ENCODE peak calls at places on chromosomes 1 and 21, in six cellular contexts. One of them, this sample, is unnamed.

GRCh38 chr1:50970508-50970885 is 452 bp downstream of the CDKN2C start:
- DNase-seq in right lobe of liver: no peak
- DNase-seq in astrocyte: no peak
- DNase-seq in BJ: no peak
- DNase-seq in ovary: no peak
- DNase-seq in left lung: no peak
- DNase-seq in this sample: no peak

GRCh38 chr1:229572286-229572685 is 13.8 kb upstream of the ABCB10 start:
- DNase-seq in astrocyte: no peak
- DNase-seq in BJ: no peak
- DNase-seq in ovary: no peak
- DNase-seq in left lung: no peak
- DNase-seq in right lobe of liver: no peak
- DNase-seq in this sample: no peak

GRCh38 chr1:47688631-47689296 is 250.9 kb downstream of the FOXD2 start:
- DNase-seq in ovary: no peak
- DNase-seq in BJ: no peak
- DNase-seq in right lobe of liver: peak
- DNase-seq in left lung: no peak
- DNase-seq in astrocyte: no peak
- DNase-seq in this sample: no peak

GRCh38 chr1:26556041-26556440 is 26.5 kb downstream of the RPS6KA1 start:
- DNase-seq in right lobe of liver: peak
- DNase-seq in left lung: no peak
- DNase-seq in astrocyte: no peak
- DNase-seq in ovary: no peak
- DNase-seq in BJ: no peak
- DNase-seq in this sample: no peak

GRCh38 chr1:189774721-189775287 is 702.9 kb downstream of the BRINP3 start:
- DNase-seq in BJ: no peak
- DNase-seq in astrocyte: no peak
- DNase-seq in right lobe of liver: no peak
- DNase-seq in left lung: no peak
- DNase-seq in ovary: no peak
- DNase-seq in this sample: no peak

GRCh38 chr1:180527270-180527669 is 24.9 kb upstream of the ACBD6 start:
- DNase-seq in left lung: no peak
- DNase-seq in ovary: no peak
- DNase-seq in astrocyte: peak
- DNase-seq in right lobe of liver: no peak
- DNase-seq in BJ: no peak
- DNase-seq in this sample: peak

GRCh38 chr1:93880731-93881130 is 1.7 kb upstream of the DNTTIP2 start:
- DNase-seq in ovary: no peak
- DNase-seq in astrocyte: peak
- DNase-seq in BJ: no peak
- DNase-seq in right lobe of liver: no peak
- DNase-seq in left lung: no peak
- DNase-seq in this sample: no peak

GRCh38 chr21:37551406-37552355 is 185.1 kb downstream of the DYRK1A start:
- DNase-seq in left lung: peak
- DNase-seq in astrocyte: no peak
- DNase-seq in ovary: peak
- DNase-seq in right lobe of liver: peak
- DNase-seq in BJ: no peak
- DNase-seq in this sample: peak

GRCh38 chr1:93878501-93878888 is 511 bp downstream of the DNTTIP2 start:
- DNase-seq in right lobe of liver: peak
- DNase-seq in left lung: peak
- DNase-seq in ovary: peak
- DNase-seq in BJ: no peak
- DNase-seq in astrocyte: peak
- DNase-seq in this sample: peak

GRCh38 chr21:34274001-34274400 is 89.8 kb upstream of the KCNE2 start:
- DNase-seq in BJ: no peak
- DNase-seq in right lobe of liver: no peak
- DNase-seq in left lung: no peak
- DNase-seq in ovary: no peak
- DNase-seq in astrocyte: peak
- DNase-seq in this sample: peak

GRCh38 chr1:202018476-202019234 is 8.3 kb downstream of the ELF3 start:
- DNase-seq in astrocyte: no peak
- DNase-seq in ovary: no peak
- DNase-seq in right lobe of liver: peak
- DNase-seq in BJ: no peak
- DNase-seq in left lung: peak
- DNase-seq in this sample: no peak

GRCh38 chr1:47276850-47277249 is 37.1 kb downstream of the STIL start:
- DNase-seq in BJ: no peak
- DNase-seq in astrocyte: no peak
- DNase-seq in right lobe of liver: no peak
- DNase-seq in ovary: no peak
- DNase-seq in left lung: no peak
- DNase-seq in this sample: no peak

GRCh38 chr1:186566140-186566850 is 105.4 kb upstream of the PDC start:
- DNase-seq in left lung: no peak
- DNase-seq in astrocyte: peak
- DNase-seq in ovary: no peak
- DNase-seq in BJ: no peak
- DNase-seq in right lobe of liver: no peak
- DNase-seq in this sample: peak

GRCh38 chr1:64828829-64829228 is 84.0 kb downstream of the RAVER2 start:
- DNase-seq in astrocyte: no peak
- DNase-seq in ovary: no peak
- DNase-seq in BJ: no peak
- DNase-seq in right lobe of liver: no peak
- DNase-seq in left lung: no peak
- DNase-seq in this sample: no peak

GRCh38 chr1:64823691-64824476 is 79.0 kb downstream of the RAVER2 start:
- DNase-seq in ovary: peak
- DNase-seq in left lung: no peak
- DNase-seq in astrocyte: peak
- DNase-seq in BJ: peak
- DNase-seq in right lobe of liver: peak
- DNase-seq in this sample: peak

GRCh38 chr1:64829411-64830033 is 84.6 kb downstream of the RAVER2 start:
- DNase-seq in left lung: no peak
- DNase-seq in right lobe of liver: no peak
- DNase-seq in BJ: no peak
- DNase-seq in ovary: no peak
- DNase-seq in astrocyte: no peak
- DNase-seq in this sample: no peak

GRCh38 chr1:64822621-64823020 is 77.7 kb downstream of the RAVER2 start:
- DNase-seq in ovary: no peak
- DNase-seq in BJ: peak
- DNase-seq in astrocyte: peak
- DNase-seq in right lobe of liver: no peak
- DNase-seq in left lung: no peak
- DNase-seq in this sample: peak

GRCh38 chr1:64826991-64827390 is 82.1 kb downstream of the RAVER2 start:
- DNase-seq in BJ: no peak
- DNase-seq in astrocyte: no peak
- DNase-seq in right lobe of liver: no peak
- DNase-seq in ovary: no peak
- DNase-seq in left lung: no peak
- DNase-seq in this sample: no peak
- H3K4me3 ChIP-seq in BJ: no peak
- H3K4me3 ChIP-seq in astrocyte: no peak
- H3K4me3 ChIP-seq in right lobe of liver: no peak
- H3K4me3 ChIP-seq in ovary: no peak
- H3K4me3 ChIP-seq in left lung: no peak
- H3K4me3 ChIP-seq in this sample: no peak

DNA sequence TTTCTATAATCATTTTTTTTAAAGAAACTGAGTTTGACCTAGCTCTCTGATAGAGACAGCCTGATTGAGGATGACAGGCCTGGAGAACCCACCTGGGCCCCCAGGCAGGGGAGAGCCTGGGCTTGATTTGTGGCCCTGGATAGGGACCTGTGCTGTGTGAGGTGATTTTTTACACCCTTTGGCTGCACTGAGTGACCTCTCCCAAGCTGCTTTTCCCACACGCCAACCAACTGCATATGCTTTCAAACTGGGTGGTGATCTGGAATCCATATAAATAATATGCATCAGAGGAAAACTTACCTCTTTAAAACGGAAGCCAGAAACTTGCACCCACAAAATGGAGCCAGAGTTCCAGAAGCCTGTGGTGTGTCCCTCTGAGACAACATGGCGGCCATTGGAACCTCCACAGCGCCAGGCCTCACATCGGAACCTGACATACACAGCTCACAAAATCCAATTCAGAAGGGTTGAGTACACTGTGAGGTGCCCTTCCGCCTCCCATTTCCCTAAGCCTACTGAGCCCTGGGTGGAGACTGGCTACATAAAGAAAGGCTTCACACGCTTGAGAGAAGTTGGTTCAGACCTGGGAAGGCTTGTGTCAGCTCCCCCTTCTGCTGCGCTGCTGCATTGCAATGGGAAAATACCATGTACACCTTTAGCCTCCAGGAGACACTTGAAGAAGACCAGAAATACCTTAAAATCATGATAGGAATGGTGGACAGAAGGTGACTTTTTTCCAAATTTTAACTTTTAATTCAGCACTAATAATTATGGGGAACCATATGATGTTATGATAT is 160.7 kb downstream of the HHIPL2 start:
- DNase-seq in right lobe of liver: no peak
- DNase-seq in astrocyte: no peak
- DNase-seq in BJ: no peak
- DNase-seq in ovary: no peak
- DNase-seq in left lung: no peak
- DNase-seq in this sample: no peak
- TF ChIP-seq CTCF in right lobe of liver: no peak
- TF ChIP-seq CTCF in astrocyte: peak
- TF ChIP-seq CTCF in BJ: no peak
- TF ChIP-seq CTCF in ovary: no peak
- TF ChIP-seq CTCF in left lung: no peak
- TF ChIP-seq CTCF in this sample: peak

GRCh38 chr1:235953801-235954200 is 87.1 kb upstream of the LYST start:
- DNase-seq in left lung: no peak
- DNase-seq in astrocyte: peak
- DNase-seq in ovary: no peak
- DNase-seq in BJ: peak
- DNase-seq in right lobe of liver: no peak
- DNase-seq in this sample: peak

GRCh38 chr1:235952950-235953615 is 86.4 kb upstream of the LYST start:
- DNase-seq in left lung: no peak
- DNase-seq in right lobe of liver: no peak
- DNase-seq in BJ: no peak
- DNase-seq in astrocyte: no peak
- DNase-seq in ovary: no peak
- DNase-seq in this sample: peak

GRCh38 chr1:235958021-235958420 is 91.3 kb upstream of the LYST start:
- DNase-seq in BJ: no peak
- DNase-seq in left lung: no peak
- DNase-seq in ovary: no peak
- DNase-seq in astrocyte: no peak
- DNase-seq in right lobe of liver: peak
- DNase-seq in this sample: no peak

GRCh38 chr1:235955777-235956176 is 89.1 kb upstream of the LYST start:
- DNase-seq in ovary: no peak
- DNase-seq in right lobe of liver: no peak
- DNase-seq in BJ: no peak
- DNase-seq in left lung: no peak
- DNase-seq in astrocyte: no peak
- DNase-seq in this sample: no peak

GRCh38 chr1:235954306-235955283 is 87.9 kb upstream of the LYST start:
- DNase-seq in BJ: no peak
- DNase-seq in left lung: peak
- DNase-seq in ovary: no peak
- DNase-seq in right lobe of liver: peak
- DNase-seq in astrocyte: no peak
- DNase-seq in this sample: no peak
- H3K4me3 ChIP-seq in BJ: no peak
- H3K4me3 ChIP-seq in left lung: no peak
- H3K4me3 ChIP-seq in ovary: no peak
- H3K4me3 ChIP-seq in right lobe of liver: no peak
- H3K4me3 ChIP-seq in astrocyte: no peak
- H3K4me3 ChIP-seq in this sample: no peak

GRCh38 chr1:27824411-27824810 is 6.2 kb upstream of the PPP1R8 start:
- DNase-seq in left lung: no peak
- DNase-seq in BJ: no peak
- DNase-seq in ovary: no peak
- DNase-seq in astrocyte: no peak
- DNase-seq in right lobe of liver: no peak
- DNase-seq in this sample: no peak

GRCh38 chr1:27823784-27824183 is 6.8 kb upstream of the PPP1R8 start:
- DNase-seq in right lobe of liver: no peak
- DNase-seq in astrocyte: no peak
- DNase-seq in left lung: no peak
- DNase-seq in BJ: no peak
- DNase-seq in ovary: no peak
- DNase-seq in this sample: no peak

GRCh38 chr1:27816921-27817630 is 13.5 kb upstream of the PPP1R8 start:
- DNase-seq in left lung: no peak
- DNase-seq in right lobe of liver: no peak
- DNase-seq in BJ: peak
- DNase-seq in ovary: no peak
- DNase-seq in astrocyte: peak
- DNase-seq in this sample: peak

GRCh38 chr1:27821761-27822315 is 8.7 kb upstream of the PPP1R8 start:
- DNase-seq in left lung: no peak
- DNase-seq in right lobe of liver: no peak
- DNase-seq in astrocyte: no peak
- DNase-seq in BJ: no peak
- DNase-seq in ovary: no peak
- DNase-seq in this sample: no peak
- TF ChIP-seq CTCF in left lung: no peak
- TF ChIP-seq CTCF in right lobe of liver: no peak
- TF ChIP-seq CTCF in astrocyte: no peak
- TF ChIP-seq CTCF in BJ: no peak
- TF ChIP-seq CTCF in ovary: no peak
- TF ChIP-seq CTCF in this sample: no peak

GRCh38 chr1:177171536-177172123 is 872 bp downstream of the BRINP2 start:
- DNase-seq in right lobe of liver: no peak
- DNase-seq in astrocyte: no peak
- DNase-seq in BJ: no peak
- DNase-seq in left lung: no peak
- DNase-seq in ovary: no peak
- DNase-seq in this sample: no peak
- H3K4me3 ChIP-seq in right lobe of liver: no peak
- H3K4me3 ChIP-seq in astrocyte: no peak
- H3K4me3 ChIP-seq in BJ: peak
- H3K4me3 ChIP-seq in left lung: no peak
- H3K4me3 ChIP-seq in ovary: no peak
- H3K4me3 ChIP-seq in this sample: no peak

GRCh38 chr1:63802109-63802508 is 28.3 kb downstream of the ROR1 start:
- DNase-seq in right lobe of liver: no peak
- DNase-seq in astrocyte: no peak
- DNase-seq in BJ: no peak
- DNase-seq in left lung: no peak
- DNase-seq in ovary: no peak
- DNase-seq in this sample: no peak
- TF ChIP-seq CTCF in right lobe of liver: no peak
- TF ChIP-seq CTCF in astrocyte: no peak
- TF ChIP-seq CTCF in BJ: no peak
- TF ChIP-seq CTCF in left lung: no peak
- TF ChIP-seq CTCF in ovary: no peak
- TF ChIP-seq CTCF in this sample: no peak

DNA sequence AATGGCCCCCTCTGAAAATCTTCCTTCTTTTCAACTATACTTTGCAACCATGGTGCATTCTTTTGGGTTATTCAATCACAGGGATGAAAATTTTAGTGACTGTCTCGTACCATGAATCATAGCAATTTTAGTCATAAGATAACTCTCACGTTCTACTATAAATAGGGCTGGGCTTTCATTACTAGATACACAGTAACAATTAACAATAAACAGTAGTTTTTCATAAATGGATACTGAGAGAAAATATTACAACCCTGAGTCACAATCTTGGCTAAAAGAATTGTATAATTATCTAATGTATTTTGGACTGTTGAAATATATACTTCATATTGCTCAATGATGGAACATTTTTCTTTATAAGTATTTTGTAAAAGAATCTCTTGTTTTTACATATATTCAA is 96.1 kb downstream of the TEX35 start:
- DNase-seq in astrocyte: peak
- DNase-seq in BJ: peak
- DNase-seq in right lobe of liver: no peak
- DNase-seq in ovary: no peak
- DNase-seq in left lung: no peak
- DNase-seq in this sample: peak
- H3K4me3 ChIP-seq in astrocyte: no peak
- H3K4me3 ChIP-seq in BJ: no peak
- H3K4me3 ChIP-seq in right lobe of liver: no peak
- H3K4me3 ChIP-seq in ovary: no peak
- H3K4me3 ChIP-seq in left lung: no peak
- H3K4me3 ChIP-seq in this sample: no peak

This sample was measured in fibroblast of pulmonary artery.